ENCODE peak calls at places on chromosomes 4 and X, in six cellular contexts. U is AG10803, G is fibroblast of mammary gland, W is brain microvascular endothelial cell, I is mammary epithelial cell, F is HL-60. N is an unnamed sample.

GRCh38 chr4:39559641-39560040 is 32.4 kb upstream of the UGDH start:
- DNase-seq in G (no peak), W (no peak), I (no peak), F (no peak), U (peak; percentile 15), N (peak; percentile 48)

GRCh38 chrX:10755477-10756334 is 135.3 kb upstream of the MID1 start:
- DNase-seq in I (no peak), G (peak; percentile 54), U (peak; percentile 79), W (peak; percentile 68), F (no peak), N (peak; percentile 43)

GRCh38 chr4:8538703-8539567 is 41.3 kb upstream of the GPR78 start:
- DNase-seq in F (no peak), I (peak; percentile 94), G (peak; percentile 93), W (peak; percentile 56), U (peak; percentile 72), N (no peak)

GRCh38 chr4:86250006-86250405 is 109.8 kb downstream of the MAPK10 start:
- DNase-seq in W (no peak), U (peak; percentile 74), I (no peak), G (no peak), F (no peak), N (no peak)

GRCh38 chr4:172270421-172270820 is 457.2 kb downstream of the GALNTL6 start:
- DNase-seq in F (no peak), W (no peak), I (peak; percentile 24), G (peak; percentile 7), U (no peak), N (no peak)

GRCh38 chr4:11420327-11420726 is 8.4 kb downstream of the HS3ST1 start:
- DNase-seq in W (no peak), F (no peak), I (no peak), G (no peak), U (no peak), N (no peak)

GRCh38 chrX:45849261-45849660 is 648.6 kb upstream of the DIPK2B start:
- DNase-seq in F (no peak), G (peak; percentile 86), W (peak; percentile 56), I (peak; percentile 84), U (peak; percentile 87), N (peak; percentile 84)

GRCh38 chr4:123418486-123418931 is 21.9 kb downstream of the SPRY1 start:
- DNase-seq in G (peak; percentile 84), W (peak; percentile 90), F (no peak), U (peak; percentile 95), I (peak; percentile 93), N (peak; percentile 85)

GRCh38 chr4:25986807-25987206 is 72.8 kb downstream of the SMIM20 start:
- DNase-seq in W (no peak), I (no peak), U (no peak), F (no peak), G (no peak), N (no peak)

GRCh38 chrX:151753313-151754041 is 18.9 kb downstream of the CNGA2 start:
- DNase-seq in U (peak; percentile 52), G (peak; percentile 58), F (no peak), W (peak; percentile 40), I (peak; percentile 41), N (peak; percentile 47)

GRCh38 chrX:129779747-129780146 is at the start of gene SASH3:
- DNase-seq in F (peak; percentile 69), W (no peak), I (no peak), U (no peak), G (no peak), N (no peak)

GRCh38 chr4:161189286-161190134 is 974.3 kb downstream of the FSTL5 start:
- DNase-seq in U (no peak), F (no peak), I (no peak), G (no peak), W (no peak), N (no peak)

GRCh38 chrX:107826286-107827136 is 845 bp downstream of the MID2 start:
- DNase-seq in W (peak; percentile 31), G (peak; percentile 50), U (peak; percentile 53), F (no peak), I (peak; percentile 41), N (peak; percentile 81)

GRCh38 chr4:15654556-15655222 is 468 bp downstream of the FBXL5 start:
- DNase-seq in F (no peak), I (peak; percentile 38), U (peak; percentile 35), G (peak; percentile 32), W (peak; percentile 18), N (peak; percentile 48)

GRCh38 chr4:159018062-159018629 is 84.7 kb upstream of the RAPGEF2 start:
- DNase-seq in U (no peak), W (no peak), G (peak; percentile 47), I (no peak), F (no peak), N (no peak)

GRCh38 chr4:53089940-53090729 is 228.0 kb downstream of the RASL11B start:
- DNase-seq in F (no peak), W (no peak), G (peak; percentile 53), U (peak; percentile 94), I (no peak), N (peak; percentile 78)

GRCh38 chr4:16089156-16089555 is 5.3 kb upstream of the PROM1 start:
- DNase-seq in I (no peak), G (no peak), F (no peak), W (no peak), U (no peak), N (no peak)

GRCh38 chrX:12949205-12949926 is 25.5 kb upstream of the TMSB4X start:
- DNase-seq in I (no peak), U (peak; percentile 86), F (no peak), W (no peak), G (peak; percentile 52), N (peak; percentile 84)

GRCh38 chrX:78514852-78515251 is 144.3 kb downstream of the RTL3 start:
- DNase-seq in G (peak; percentile 3), U (no peak), F (no peak), W (no peak), I (peak; percentile 37), N (no peak)

GRCh38 chrX:48801281-48802088 is at the start of gene HDAC6:
- DNase-seq in G (peak; percentile 97), I (peak; percentile 98), U (peak; percentile 99), F (peak; percentile 94), W (peak; percentile 96), N (peak; percentile 99)
- TF ChIP-seq CTCF in G (no peak), I (no peak), U (no peak), F (no peak), W (no peak), N (no peak)

GRCh38 chr4:119297795-119298194 is 24.1 kb downstream of the FABP2 start:
- DNase-seq in U (no peak), F (no peak), W (no peak), G (no peak), I (no peak), N (no peak)
- H3K4me3 ChIP-seq in U (peak overlapping the region; percentile 97), F (no peak overlapping the region), W (no peak overlapping the region), G (peak overlapping the region; percentile 97), I (no peak overlapping the region), N (peak overlapping the region; percentile 97)

GRCh38 chr4:21191304-21191703 is 491.0 kb downstream of the PACRGL start:
- DNase-seq in I (no peak), U (no peak), F (no peak), W (no peak), G (no peak), N (no peak)
- TF ChIP-seq CTCF in I (no peak), U (no peak), F (no peak), W (no peak), G (no peak), N (no peak)

GRCh38 chrX:43881410-43882293 is 598 bp downstream of the MAOB start:
- DNase-seq in W (no peak), U (peak; percentile 0), I (no peak), F (no peak), G (peak; percentile 24), N (no peak)
- H3K4me3 ChIP-seq in W (peak overlapping the region; percentile 42), U (no peak overlapping the region), I (peak overlapping the region; percentile 33), F (no peak overlapping the region), G (peak overlapping the region; percentile 20), N (no peak overlapping the region)